ENCODE peak calls at places on chromosomes 11 and 22, in four cellular contexts. A is heart right ventricle, Q is AG04450, N is fibroblast of the aortic adventitia. G is an unnamed sample.

GRCh38 chr11:133343951-133344350 is 188.3 kb downstream of the OPCML start:
- DNase-seq in A (no peak), Q (no peak), N (no peak), G (peak; percentile 75)

GRCh38 chr11:5818245-5818865 is 9.6 kb downstream of the OR52N2 start:
- DNase-seq in A (no peak), Q (no peak), N (no peak), G (no peak)

GRCh38 chr11:112655386-112655785 is 305.8 kb upstream of the NCAM1 start:
- DNase-seq in A (peak; percentile 87), Q (no peak), N (peak; percentile 97), G (no peak)

GRCh38 chr22:28703436-28703835 is 23.8 kb upstream of the TTC28 start:
- DNase-seq in A (no peak), Q (no peak), N (peak; percentile 38), G (no peak)

GRCh38 chr11:68825603-68826002 is 16.1 kb downstream of the CPT1A start:
- DNase-seq in A (no peak), Q (no peak), N (no peak), G (no peak)

GRCh38 chr11:78331711-78332110 is 85.9 kb downstream of the GAB2 start:
- DNase-seq in A (no peak), Q (no peak), N (no peak), G (no peak)

GRCh38 chr22:28012811-28013460 is 93.9 kb upstream of the PITPNB start:
- DNase-seq in A (no peak), Q (no peak), N (no peak), G (no peak)

GRCh38 chr11:82988936-82989627 is 82.6 kb downstream of the RAB30 start:
- DNase-seq in A (no peak), Q (no peak), N (no peak), G (no peak)

GRCh38 chr11:83815736-83816135 is 529.6 kb upstream of the CCDC90B start:
- DNase-seq in A (no peak), Q (no peak), N (no peak), G (no peak)

GRCh38 chr11:57460017-57460755 is at the start of gene RTN4RL2:
- DNase-seq in A (peak; percentile 49), Q (no peak), N (peak; percentile 26), G (peak; percentile 26)

GRCh38 chr11:94325681-94326080 is 21.3 kb downstream of the IZUMO1R start:
- DNase-seq in A (no peak), Q (no peak), N (peak; percentile 15), G (no peak)

GRCh38 chr11:101030015-101030414 is 99.6 kb downstream of the PGR start:
- DNase-seq in A (no peak), Q (no peak), N (no peak), G (no peak)

GRCh38 chr11:94171693-94172440 is 43.2 kb downstream of the PANX1 start:
- DNase-seq in A (peak; percentile 26), Q (no peak), N (peak; percentile 39), G (peak; percentile 44)

GRCh38 chr11:121336279-121336947 is 43.8 kb downstream of the SC5D start:
- DNase-seq in A (no peak), Q (no peak), N (no peak), G (no peak)

GRCh38 chr11:44959064-44959463 is 8.4 kb upstream of the TP53I11 start:
- DNase-seq in A (no peak), Q (no peak), N (no peak), G (no peak)

GRCh38 chr11:43582024-43582836 is 98.3 kb upstream of the HSD17B12 start:
- DNase-seq in A (no peak), Q (no peak), N (no peak), G (no peak)

GRCh38 chr11:115502636-115503082 is 1.6 kb downstream of the CADM1 start:
- DNase-seq in A (no peak), Q (no peak), N (no peak), G (no peak)

GRCh38 chr11:57638005-57638760 is 11.5 kb downstream of the YPEL4 start:
- DNase-seq in A (peak; percentile 87), Q (peak; percentile 58), N (peak; percentile 84), G (no peak)

GRCh38 chr22:30884211-30885000 is 84.2 kb downstream of the MORC2 start:
- DNase-seq in A (no peak), Q (no peak), N (no peak), G (no peak)

GRCh38 chr11:65883786-65884715 is 4.2 kb downstream of the FIBP start:
- DNase-seq in A (no peak), Q (no peak), N (no peak), G (no peak)

GRCh38 chr11:121665211-121665838 is 212.6 kb upstream of the SORL1-AS1 start:
- DNase-seq in A (no peak), Q (no peak), N (no peak), G (peak; percentile 81)

GRCh38 chr22:27820896-27821866 is 19.6 kb upstream of the MN1 start:
- DNase-seq in A (no peak), Q (no peak), N (no peak), G (no peak)

G was measured in NCI-H2081.